ENCODE peak calls at places on chromosome 16, in four cellular contexts. T, O, A and P are unnamed samples.

GRCh38 chr16:67207857-67208524 is 9.1 kb downstream of the ELMO3 start:
- DNase-seq in T (no peak), O (no peak), A (no peak), P (no peak)

GRCh38 chr16:795580-796229 is 4.8 kb downstream of the GNG13 start:
- DNase-seq in T (no peak), O (no peak), A (no peak), P (no peak)

GRCh38 chr16:24800586-24800985 is 45.2 kb upstream of the SLC5A11 start:
- DNase-seq in T (no peak), O (no peak), A (no peak), P (no peak)

GRCh38 chr16:1992475-1993292 is 2.9 kb downstream of the SYNGR3 start:
- DNase-seq in T (no peak), O (no peak), A (no peak), P (no peak)

GRCh38 chr16:87824016-87824990 is 45.0 kb downstream of the SLC7A5 start:
- DNase-seq in T (no peak), O (no peak), A (no peak), P (no peak)

GRCh38 chr16:82660966-82661365 is 34.2 kb downstream of the CDH13 start:
- DNase-seq in T (no peak), O (no peak), A (no peak), P (no peak)

GRCh38 chr16:75218256-75219076 is at the start of gene CTRB1:
- DNase-seq in T (no peak), O (peak), A (peak), P (no peak)

GRCh38 chr16:48384982-48385271 is 286 bp downstream of the SIAH1 start:
- DNase-seq in T (no peak), O (no peak), A (no peak), P (no peak)

GRCh38 chr16:17377360-17378324 is 93.1 kb downstream of the XYLT1 start:
- DNase-seq in T (peak), O (no peak), A (no peak), P (no peak)

GRCh38 chr16:30051518-30051917 is 14.0 kb upstream of the ALDOA start:
- DNase-seq in T (no peak), O (no peak), A (no peak), P (no peak)

GRCh38 chr16:53841884-53842283 is 137.9 kb downstream of the FTO start:
- DNase-seq in T (no peak), O (no peak), A (no peak), P (no peak)

GRCh38 chr16:66311306-66311705 is 55.2 kb upstream of the CDH5 start:
- DNase-seq in T (no peak), O (no peak), A (no peak), P (no peak)

GRCh38 chr16:11265124-11265523 is 4.0 kb downstream of the TNP2 start:
- DNase-seq in T (no peak), O (no peak), A (no peak), P (no peak)

GRCh38 chr16:3664187-3664896 is 9.9 kb downstream of the DNASE1 start:
- DNase-seq in T (no peak), O (no peak), A (no peak), P (no peak)

GRCh38 chr16:76190059-76190458 is 87.1 kb upstream of the CNTNAP4 start:
- DNase-seq in T (no peak), O (no peak), A (no peak), P (no peak)

GRCh38 chr16:1543085-1543896 is 9.8 kb downstream of the TMEM204 start:
- DNase-seq in T (peak), O (peak), A (peak), P (peak)

GRCh38 chr16:70685938-70686375 is at the start of gene MTSS2:
- DNase-seq in T (no peak), O (no peak), A (peak), P (peak)

GRCh38 chr16:72013389-72013788 is 4.8 kb downstream of the DHODH start:
- DNase-seq in T (no peak), O (no peak), A (peak), P (peak)

GRCh38 chr16:22192261-22193133 is 13.6 kb upstream of the EEF2K start:
- DNase-seq in T (peak), O (no peak), A (peak), P (peak)

GRCh38 chr16:88339926-88340754 is 42.6 kb upstream of the ZNF469 start:
- DNase-seq in T (no peak), O (no peak), A (no peak), P (no peak)

GRCh38 chr16:79592150-79592549 is 8.4 kb downstream of the MAF start:
- DNase-seq in T (no peak), O (no peak), A (no peak), P (no peak)

GRCh38 chr16:57863434-57864160 is 61.3 kb upstream of the KIFC3 start:
- DNase-seq in T (peak), O (no peak), A (peak), P (peak)

GRCh38 chr16:8854298-8854948 is 14.4 kb downstream of the CARHSP1 start:
- DNase-seq in T (no peak), O (no peak), A (no peak), P (no peak)

GRCh38 chr16:55012362-55012761 is 81.7 kb downstream of the IRX5 start:
- DNase-seq in T (no peak), O (no peak), A (no peak), P (no peak)